ENCODE peak calls at places on chromosomes 3 and 15, in ten cellular contexts. N is H54; I is bronchial epithelial cell; X is GM10248; D is glutamatergic neuron; U is COR-L47; L is nephron progenitor cell; B is activated CD4-positive, alpha-beta T cell treated with anti-CD3 and anti-CD28 coated beads for 1 hour; W is endothelial cell; H is HL-60. C is an unnamed sample.

GRCh38 chr3:120791958-120792357 is 49.4 kb downstream of the GTF2E1 start:
- DNase-seq in N (peak), I (peak), X (no peak), D (no peak), U (no peak), L (no peak), B (no peak), W (no peak), H (no peak), C (no peak)

GRCh38 chr3:52095990-52096775 is 39.8 kb upstream of the DUSP7 start:
- DNase-seq in N (no peak), I (peak), X (no peak), D (no peak), U (no peak), L (no peak), B (no peak), W (no peak), H (no peak), C (no peak)

GRCh38 chr3:176430244-176430893 is 766.9 kb downstream of the TBL1XR1 start:
- DNase-seq in N (peak), I (peak), X (peak), D (no peak), U (peak), L (peak), B (no peak), W (peak), H (no peak), C (no peak)

GRCh38 chr3:147231111-147231510 is 175.2 kb downstream of the ZIC4 start:
- DNase-seq in N (no peak), I (no peak), X (no peak), D (no peak), U (no peak), L (no peak), B (no peak), W (no peak), H (no peak), C (no peak)

GRCh38 chr15:74460903-74461846 is at the start of gene UBL7:
- DNase-seq in N (peak), I (peak), X (peak), D (peak), U (peak), L (peak), B (peak), W (peak), H (peak), C (peak)

GRCh38 chr3:31102196-31102879 is 207.9 kb upstream of the GADL1 start:
- DNase-seq in N (no peak), I (no peak), X (no peak), D (no peak), U (no peak), L (no peak), B (no peak), W (no peak), H (no peak), C (no peak)

GRCh38 chr15:83458396-83458795 is 11.3 kb downstream of the SH3GL3 start:
- DNase-seq in N (no peak), I (no peak), X (no peak), D (no peak), U (no peak), L (no peak), B (no peak), W (no peak), H (no peak), C (no peak)

GRCh38 chr3:140546649-140547048 is 131.2 kb upstream of the TRIM42 start:
- DNase-seq in N (no peak), I (no peak), X (no peak), D (no peak), U (peak), L (no peak), B (no peak), W (no peak), H (no peak), C (no peak)

GRCh38 chr15:84982301-84982920 is 755 bp downstream of the PDE8A start:
- DNase-seq in N (no peak), I (no peak), X (no peak), D (peak), U (no peak), L (peak), B (peak), W (peak), H (no peak), C (no peak)

GRCh38 chr3:16311960-16312451 is 47.0 kb downstream of the OXNAD1 start:
- DNase-seq in N (no peak), I (peak), X (no peak), D (no peak), U (no peak), L (no peak), B (no peak), W (no peak), H (peak), C (no peak)

GRCh38 chr3:180633722-180634121 is 31.8 kb downstream of the TTC14 start:
- DNase-seq in N (no peak), I (no peak), X (no peak), D (no peak), U (peak), L (peak), B (no peak), W (peak), H (no peak), C (no peak)

GRCh38 chr15:51281368-51281967 is 56.9 kb downstream of the CYP19A1 start:
- DNase-seq in N (peak), I (peak), X (peak), D (peak), U (peak), L (peak), B (no peak), W (peak), H (peak), C (no peak)

GRCh38 chr3:141830508-141830907 is 45.9 kb upstream of the ATP1B3 start:
- DNase-seq in N (no peak), I (peak), X (no peak), D (no peak), U (no peak), L (no peak), B (no peak), W (no peak), H (no peak), C (no peak)

GRCh38 chr3:150168694-150169093 is 198.0 kb upstream of the PFN2 start:
- DNase-seq in N (no peak), I (no peak), X (no peak), D (no peak), U (no peak), L (no peak), B (no peak), W (no peak), H (no peak), C (no peak)

C was measured in GM12878.